ENCODE peak calls at places on chromosomes 12 and 14, in five cellular contexts. Z is right lobe of liver, Y is IMR-90, S is HCT116, L is heart left ventricle. T is an unnamed sample.

GRCh38 chr12:26821212-26821701 is 11.7 kb downstream of the ITPR2 start:
- DNase-seq in Z (no peak), Y (peak; percentile 23), S (no peak), L (no peak), T (no peak)

GRCh38 chr14:37602605-37603453 is 7.4 kb downstream of the TTC6 start:
- DNase-seq in Z (no peak), Y (no peak), S (no peak), L (no peak), T (no peak)

GRCh38 chr12:109385339-109386078 is 37.8 kb downstream of the MYO1H start:
- DNase-seq in Z (no peak), Y (peak; percentile 53), S (peak; percentile 51), L (peak; percentile 27), T (no peak)

GRCh38 chr12:53258541-53259539 is 9.3 kb upstream of the ESPL1 start:
- DNase-seq in Z (no peak), Y (no peak), S (no peak), L (no peak), T (no peak)

GRCh38 chr12:39122562-39123204 is 217.3 kb upstream of the CPNE8 start:
- DNase-seq in Z (no peak), Y (no peak), S (peak; percentile 28), L (no peak), T (no peak)

GRCh38 chr12:87234898-87235297 is 794.3 kb downstream of the C12orf50 start:
- DNase-seq in Z (no peak), Y (no peak), S (no peak), L (no peak), T (no peak)

GRCh38 chr12:12546314-12546772 is 16.3 kb downstream of the DUSP16 start:
- DNase-seq in Z (no peak), Y (peak; percentile 51), S (no peak), L (no peak), T (no peak)

GRCh38 chr12:10362325-10362724 is 27.5 kb downstream of the KLRK1 start:
- DNase-seq in Z (no peak), Y (no peak), S (no peak), L (no peak), T (no peak)

GRCh38 chr14:70934502-70935134 is 27.4 kb downstream of the PCNX1 start:
- DNase-seq in Z (no peak), Y (peak; percentile 71), S (no peak), L (no peak), T (no peak)

GRCh38 chr12:7091660-7092228 is 501 bp downstream of the C1R start:
- DNase-seq in Z (peak; percentile 88), Y (no peak), S (no peak), L (peak; percentile 74), T (peak; percentile 36)

GRCh38 chr12:7089196-7089871 is 2.9 kb downstream of the C1R start:
- DNase-seq in Z (no peak), Y (no peak), S (no peak), L (no peak), T (no peak)

GRCh38 chr12:7092229-7092985 is at the start of gene C1R:
- DNase-seq in Z (peak; percentile 90), Y (peak; percentile 92), S (no peak), L (peak; percentile 85), T (peak; percentile 70)

GRCh38 chr12:7090222-7090998 is 1.8 kb downstream of the C1R start:
- DNase-seq in Z (no peak), Y (peak; percentile 55), S (no peak), L (no peak), T (no peak)

DNA sequence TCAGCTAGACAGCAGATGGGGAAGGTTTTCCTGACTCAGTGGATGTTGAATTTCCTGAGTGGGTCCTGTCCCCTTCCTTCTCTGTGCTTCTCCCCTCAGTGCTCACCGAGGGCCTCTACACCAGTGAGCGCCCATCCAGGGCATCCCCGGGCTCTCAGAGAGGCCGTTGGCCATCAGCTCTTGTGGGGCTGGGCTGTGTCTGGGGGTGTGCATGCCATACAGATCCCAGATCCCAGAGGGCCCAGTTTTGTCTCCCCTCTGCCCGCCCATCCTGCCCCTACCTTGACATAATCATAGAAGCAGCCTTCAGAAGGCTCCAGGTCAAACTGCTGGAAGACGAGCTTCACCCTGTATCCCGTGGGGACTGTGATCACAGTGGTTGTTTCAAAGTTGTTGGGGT is 1.1 kb downstream of the C1R start:
- DNase-seq in Z (no peak), Y (no peak), S (no peak), L (no peak), T (no peak)
- H3K4me3 ChIP-seq in Z (peak overlapping the region; percentile 56), Y (peak overlapping the region; percentile 55), S (no peak overlapping the region), L (peak overlapping the region; percentile 57), T (peak overlapping the region; percentile 78)

DNA sequence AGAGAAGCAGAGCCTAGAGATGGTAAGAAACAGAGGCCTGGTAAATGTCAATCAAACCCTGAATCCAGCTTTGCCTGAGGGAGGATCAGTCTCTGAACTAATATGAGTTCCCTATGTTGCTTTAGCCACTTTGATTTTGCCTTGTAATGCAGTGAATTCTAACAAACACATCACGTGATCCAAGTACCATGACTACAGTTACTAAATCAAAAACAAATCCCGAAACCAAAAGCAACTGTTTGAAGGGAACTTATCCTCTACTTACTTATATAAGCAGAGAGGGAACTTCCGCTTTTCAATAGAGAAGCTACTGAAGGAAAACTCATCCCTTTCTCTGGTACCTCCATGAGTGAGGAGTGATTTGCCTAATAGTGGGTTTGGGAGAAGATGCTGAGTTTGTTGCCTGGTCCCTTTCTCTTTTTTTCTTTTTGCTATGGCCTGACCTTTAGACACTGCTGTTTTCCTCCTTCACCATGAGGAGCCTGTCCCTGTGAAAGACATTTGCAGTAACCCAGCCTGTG is 7.7 kb upstream of the PPTC7 start:
- DNase-seq in Z (no peak), Y (peak; percentile 44), S (no peak), L (no peak), T (no peak)
- H3K27ac ChIP-seq in Z (peak overlapping the region; percentile 39), Y (no peak overlapping the region), S (no peak overlapping the region), L (peak overlapping the region; percentile 46), T (peak overlapping the region; percentile 68)

GRCh38 chr14:59238242-59238641 is 49.8 kb downstream of the DAAM1 start:
- DNase-seq in Z (no peak), Y (no peak), S (no peak), L (no peak), T (no peak)

GRCh38 chr14:59236195-59236594 is 47.7 kb downstream of the DAAM1 start:
- DNase-seq in Z (no peak), Y (no peak), S (no peak), L (peak; percentile 33), T (no peak)

GRCh38 chr14:59243174-59243573 is 54.7 kb downstream of the DAAM1 start:
- DNase-seq in Z (no peak), Y (no peak), S (no peak), L (no peak), T (no peak)

GRCh38 chr14:59240356-59240755 is 51.9 kb downstream of the DAAM1 start:
- DNase-seq in Z (no peak), Y (no peak), S (no peak), L (no peak), T (no peak)

GRCh38 chr14:59239030-59239429 is 50.6 kb downstream of the DAAM1 start:
- DNase-seq in Z (no peak), Y (no peak), S (no peak), L (no peak), T (no peak)
- TF ChIP-seq POLR2A in Z (no peak), Y (no peak), S (no peak), L (no peak), T (no peak)

GRCh38 chr12:14774944-14775651 is 28.2 kb downstream of the WBP11 start:
- DNase-seq in Z (peak; percentile 64), Y (peak; percentile 65), S (no peak), L (peak; percentile 44), T (peak; percentile 27)

GRCh38 chr12:14774074-14774943 is 29.0 kb downstream of the WBP11 start:
- DNase-seq in Z (peak; percentile 97), Y (peak; percentile 94), S (peak; percentile 74), L (peak; percentile 96), T (peak; percentile 96)

GRCh38 chr12:14771651-14772137 is 31.6 kb downstream of the WBP11 start:
- DNase-seq in Z (no peak), Y (no peak), S (no peak), L (no peak), T (no peak)

GRCh38 chr12:14773685-14774073 is 29.6 kb downstream of the WBP11 start:
- DNase-seq in Z (peak; percentile 63), Y (no peak), S (no peak), L (peak; percentile 40), T (peak; percentile 27)

DNA sequence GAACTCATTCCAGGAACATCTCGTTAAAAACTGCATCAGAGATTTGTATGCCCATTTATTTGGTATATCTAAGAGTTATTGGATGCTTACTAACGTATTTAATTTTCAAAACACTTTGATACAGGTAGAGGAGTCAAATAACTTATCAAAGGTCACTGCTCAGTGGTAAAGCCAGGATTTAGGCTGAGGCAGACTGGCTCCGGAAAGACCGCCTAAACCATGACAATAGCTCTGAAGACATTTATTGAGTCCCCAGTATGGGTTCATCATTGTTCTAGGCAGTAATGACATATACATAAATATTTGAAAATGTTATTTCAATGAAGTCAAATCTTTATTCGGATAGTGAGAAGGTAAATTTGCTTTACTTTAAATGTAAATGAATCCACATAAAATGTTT is 30.3 kb downstream of the WBP11 start:
- DNase-seq in Z (no peak), Y (no peak), S (no peak), L (no peak), T (no peak)
- H3K4me3 ChIP-seq in Z (no peak overlapping the region), Y (no peak overlapping the region), S (no peak overlapping the region), L (no peak overlapping the region), T (no peak overlapping the region)